ENCODE peak calls at places on chromosomes 7 and 10, in seven cellular contexts. U, M, I, V, C, H and P are unnamed samples.

GRCh38 chr7:140506788-140507464 is 27.6 kb upstream of the MKRN1 start:
- ATAC-seq in U (peak; percentile 97), M (no peak), I (peak; percentile 49), V (peak; percentile 33), C (peak; percentile 53), H (no peak), P (peak; percentile 91)

GRCh38 chr10:89428873-89429272 is 14.5 kb downstream of the IFIT5 start:
- ATAC-seq in U (peak; percentile 64), M (no peak), I (no peak), V (no peak), C (no peak), H (no peak), P (no peak)

GRCh38 chr10:102945449-102945848 is 27.4 kb downstream of the CNNM2 start:
- ATAC-seq in U (no peak), M (no peak), I (no peak), V (no peak), C (no peak), H (no peak), P (no peak)

GRCh38 chr10:37638569-37638968 is 218.8 kb downstream of the ZNF248 start:
- ATAC-seq in U (no peak), M (no peak), I (no peak), V (no peak), C (no peak), H (no peak), P (no peak)

GRCh38 chr7:3639253-3639652 is 338.2 kb downstream of the SDK1 start:
- ATAC-seq in U (no peak), M (no peak), I (no peak), V (no peak), C (no peak), H (no peak), P (no peak)

GRCh38 chr10:11204355-11204879 is 186.7 kb downstream of the CELF2 start:
- ATAC-seq in U (no peak), M (no peak), I (no peak), V (no peak), C (no peak), H (peak; percentile 61), P (no peak)

GRCh38 chr10:74114041-74114448 is 36.6 kb downstream of the AP3M1 start:
- ATAC-seq in U (peak; percentile 36), M (no peak), I (no peak), V (no peak), C (no peak), H (no peak), P (no peak)

GRCh38 chr10:21519981-21520436 is 5.5 kb downstream of the SKIDA1 start:
- ATAC-seq in U (no peak), M (no peak), I (peak; percentile 9), V (no peak), C (no peak), H (peak; percentile 37), P (no peak)

GRCh38 chr7:2488272-2488645 is 12.1 kb upstream of the GRIFIN start:
- ATAC-seq in U (peak; percentile 65), M (no peak), I (no peak), V (no peak), C (no peak), H (no peak), P (peak; percentile 77)

GRCh38 chr10:33818343-33818742 is 483.9 kb upstream of the NRP1 start:
- ATAC-seq in U (no peak), M (no peak), I (no peak), V (peak; percentile 67), C (no peak), H (no peak), P (no peak)

GRCh38 chr7:112957901-112958300 is 128.7 kb downstream of the GPR85 start:
- ATAC-seq in U (no peak), M (no peak), I (no peak), V (no peak), C (no peak), H (no peak), P (no peak)

GRCh38 chr10:125084191-125085186 is 75.9 kb downstream of the CTBP2 start:
- ATAC-seq in U (peak; percentile 90), M (no peak), I (peak; percentile 66), V (peak; percentile 46), C (peak; percentile 91), H (no peak), P (peak; percentile 87)

GRCh38 chr10:13844651-13845050 is 257.9 kb downstream of the PRPF18 start:
- ATAC-seq in U (no peak), M (no peak), I (no peak), V (no peak), C (no peak), H (no peak), P (no peak)

GRCh38 chr10:2232479-2232878 is 495.2 kb upstream of the ADARB2 start:
- ATAC-seq in U (no peak), M (no peak), I (no peak), V (no peak), C (no peak), H (no peak), P (no peak)

GRCh38 chr10:84407390-84408049 is 79.1 kb downstream of the CCSER2 start:
- ATAC-seq in U (no peak), M (no peak), I (no peak), V (no peak), C (no peak), H (no peak), P (no peak)

GRCh38 chr10:44293306-44293778 is 91.6 kb downstream of the CXCL12 start:
- ATAC-seq in U (peak; percentile 66), M (no peak), I (peak; percentile 57), V (no peak), C (no peak), H (no peak), P (no peak)

GRCh38 chr7:35714862-35715261 is 19.9 kb upstream of the HERPUD2 start:
- ATAC-seq in U (no peak), M (no peak), I (no peak), V (peak; percentile 27), C (no peak), H (peak; percentile 44), P (no peak)

GRCh38 chr7:132511387-132511786 is 64.9 kb downstream of the PLXNA4 start:
- ATAC-seq in U (no peak), M (no peak), I (no peak), V (no peak), C (no peak), H (no peak), P (no peak)

GRCh38 chr7:94295805-94296204 is 98.9 kb upstream of the COL1A2 start:
- ATAC-seq in U (peak; percentile 73), M (no peak), I (peak; percentile 62), V (peak; percentile 42), C (peak; percentile 50), H (no peak), P (peak; percentile 73)

GRCh38 chr10:110081914-110082313 is 74.1 kb downstream of the ADD3 start:
- ATAC-seq in U (peak; percentile 63), M (peak; percentile 11), I (peak; percentile 39), V (peak; percentile 3), C (no peak), H (no peak), P (peak; percentile 31)

GRCh38 chr7:156473476-156474240 is 166.9 kb upstream of the RNF32 start:
- ATAC-seq in U (no peak), M (no peak), I (peak; percentile 83), V (peak; percentile 58), C (peak; percentile 46), H (no peak), P (no peak)

GRCh38 chr7:107057474-107057833 is 12.9 kb downstream of the PRKAR2B start:
- ATAC-seq in U (no peak), M (no peak), I (no peak), V (no peak), C (no peak), H (no peak), P (no peak)

DNA sequence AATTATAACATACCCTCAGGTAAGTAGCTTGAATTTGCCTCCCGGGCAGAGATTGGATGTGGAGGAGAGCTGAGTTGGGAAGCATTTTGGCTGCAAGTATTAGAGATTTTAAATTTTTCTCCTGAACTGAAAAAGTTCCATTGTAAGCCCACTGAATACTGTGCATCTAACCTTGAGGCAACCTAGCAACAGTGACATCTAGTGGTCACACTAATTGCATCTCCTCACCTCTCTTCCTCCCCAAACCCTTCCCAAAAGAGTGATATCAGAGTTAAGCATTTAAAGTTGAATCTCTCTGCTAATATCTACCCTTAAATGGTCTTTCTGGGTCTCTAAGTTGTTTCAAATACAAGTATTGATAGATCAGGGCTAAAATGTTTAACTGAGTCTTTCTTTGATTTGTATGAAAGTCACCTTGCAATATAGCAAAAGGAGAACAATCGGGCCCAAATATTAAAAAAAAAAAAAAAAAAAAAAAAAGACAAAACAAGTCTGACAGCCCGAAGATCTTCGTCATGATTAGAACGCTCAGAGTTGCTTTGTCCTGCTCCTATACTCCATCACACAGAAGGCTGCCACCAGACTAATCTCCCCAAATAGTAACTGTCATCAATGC is 40.4 kb upstream of the DLX5 start:
- ATAC-seq in U (peak; percentile 78), M (peak; percentile 55), I (peak; percentile 82), V (peak; percentile 57), C (peak; percentile 48), H (peak; percentile 81), P (no peak)
- TF ChIP-seq CTCF in U (peak; percentile 71), M (peak; percentile 77), I (peak; percentile 61), V (peak; percentile 46), C (peak; percentile 69), H (peak; percentile 64), P (peak; percentile 34)

DNA sequence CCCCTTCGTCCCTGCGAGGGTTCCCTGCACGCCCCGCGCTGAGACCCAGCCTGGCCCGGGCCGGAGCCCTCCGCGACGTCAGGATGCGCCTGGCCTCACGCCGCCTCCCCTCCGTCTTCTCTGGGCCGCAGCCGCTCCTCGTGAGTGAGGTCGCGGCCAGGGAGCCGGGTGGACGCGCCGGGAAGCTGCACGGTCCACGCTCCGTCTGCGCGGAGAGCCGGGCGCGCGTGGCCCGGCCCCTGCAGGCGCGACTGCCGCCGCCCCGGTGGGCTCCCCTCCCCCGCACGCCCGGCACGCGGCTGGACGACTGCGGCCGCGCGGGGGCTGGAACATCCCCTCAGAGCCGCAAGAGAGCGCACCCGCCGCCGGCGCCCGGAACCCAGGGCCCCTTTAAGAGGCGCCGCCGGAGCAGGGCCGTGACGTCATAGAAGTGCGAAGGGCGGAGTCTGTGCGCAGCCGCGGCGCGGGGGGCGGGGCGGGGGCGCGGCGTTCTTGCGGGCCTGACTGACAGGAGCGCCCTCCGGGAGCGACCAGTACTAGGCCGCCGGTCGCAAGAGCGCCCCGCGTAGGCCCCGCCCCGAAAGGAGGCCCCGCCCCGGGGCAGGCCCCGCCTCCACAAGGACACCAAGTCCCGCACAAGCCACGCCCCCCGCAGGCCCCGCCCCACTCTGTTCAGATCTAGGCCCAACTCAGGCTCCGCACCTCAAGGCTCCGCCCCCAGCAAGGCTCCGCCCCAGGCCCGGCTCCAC is 449 bp upstream of the INPP5A start:
- ATAC-seq in U (peak; percentile 93), M (peak; percentile 84), I (peak; percentile 94), V (peak; percentile 94), C (peak; percentile 89), H (peak; percentile 89), P (peak; percentile 92)
- TF ChIP-seq CTCF in U (peak; percentile 56), M (no peak), I (peak; percentile 41), V (peak; percentile 20), C (no peak), H (peak; percentile 11), P (no peak)

DNA sequence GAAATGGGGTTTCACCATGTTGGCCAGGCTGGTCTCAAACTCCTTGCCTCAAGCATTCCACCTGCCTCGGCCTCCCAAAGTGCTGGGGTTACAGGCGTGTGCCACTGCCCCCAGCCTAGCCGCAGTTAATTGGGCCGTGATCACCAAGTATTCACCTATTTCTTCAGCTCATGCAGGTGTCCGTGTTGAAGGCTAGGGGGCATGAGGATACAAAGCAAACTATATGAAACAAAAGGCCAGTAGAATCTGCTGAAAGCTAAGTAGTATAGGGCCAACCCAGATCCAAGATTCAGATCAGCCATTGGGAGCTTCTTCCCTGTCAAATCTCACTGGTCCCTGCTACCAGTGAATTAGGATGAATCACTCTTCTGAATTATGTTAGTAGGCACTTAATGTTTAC is 73.4 kb downstream of the LRRC4 start:
- ATAC-seq in U (no peak), M (no peak), I (no peak), V (no peak), C (no peak), H (no peak), P (no peak)
- TF ChIP-seq CTCF in U (no peak), M (no peak), I (no peak), V (no peak), C (no peak), H (no peak), P (no peak)

GRCh38 chr10:60114765-60115586 is 208.6 kb upstream of the CCDC6 start:
- ATAC-seq in U (peak; percentile 78), M (peak; percentile 68), I (peak; percentile 80), V (peak; percentile 75), C (peak; percentile 53), H (no peak), P (no peak)
- TF ChIP-seq CTCF in U (peak; percentile 55), M (peak; percentile 36), I (peak; percentile 38), V (no peak), C (peak; percentile 49), H (peak; percentile 27), P (peak; percentile 18)